ENCODE peak calls at places on chromosomes 4 and X, in four cellular contexts. J is transverse colon; G is GM23248; P is CD4-positive, alpha-beta T cell. R is an unnamed sample.

GRCh38 chr4:134533068-134533467 is 331.5 kb upstream of the PABPC4L start:
- DNase-seq in J (no peak), G (no peak), P (no peak), R (no peak)

GRCh38 chrX:106481341-106481740 is 130.4 kb upstream of the RADX start:
- DNase-seq in J (peak), G (peak), P (no peak), R (no peak)

GRCh38 chr4:115090483-115091075 is 22.8 kb downstream of the NDST4 start:
- DNase-seq in J (no peak), G (peak), P (no peak), R (no peak)

GRCh38 chr4:182192511-182193181 is 50.6 kb upstream of the TENM3 start:
- DNase-seq in J (no peak), G (no peak), P (no peak), R (no peak)

GRCh38 chrX:41781500-41781899 is 57.5 kb downstream of the GPR82 start:
- DNase-seq in J (no peak), G (peak), P (no peak), R (no peak)

GRCh38 chr4:137572647-137573046 is 40.4 kb upstream of the PCDH18 start:
- DNase-seq in J (no peak), G (no peak), P (no peak), R (no peak)

GRCh38 chrX:37455381-37455780 is 106.2 kb downstream of the PRRG1 start:
- DNase-seq in J (no peak), G (no peak), P (no peak), R (no peak)

GRCh38 chr4:8540991-8541390 is 39.2 kb upstream of the GPR78 start:
- DNase-seq in J (no peak), G (no peak), P (no peak), R (no peak)

GRCh38 chr4:185742766-185743165 is 69.2 kb downstream of the SORBS2 start:
- DNase-seq in J (no peak), G (peak), P (no peak), R (no peak)

DNA sequence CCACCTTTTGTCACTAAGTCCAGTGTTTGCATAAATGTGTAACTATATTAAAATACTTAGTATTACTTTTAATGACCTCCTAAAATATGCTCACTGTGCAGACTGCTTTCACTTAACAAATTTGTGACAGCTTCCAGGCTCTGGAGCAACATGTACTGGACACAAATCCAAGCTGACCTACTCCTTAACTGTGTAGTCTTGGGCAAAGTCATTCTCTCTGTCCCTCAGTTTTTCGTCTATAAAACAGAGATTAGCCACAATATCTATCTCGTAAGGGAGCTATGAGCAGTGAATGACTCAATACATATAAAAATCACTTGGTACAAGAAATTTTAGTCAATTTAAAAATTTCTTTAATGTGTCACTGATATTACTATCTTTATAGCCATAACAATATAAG is 20.4 kb upstream of the RAB40A start:
- DNase-seq in J (no peak), G (peak), P (no peak), R (no peak)
- H3K27ac ChIP-seq in J (peak), G (peak), P (no peak), R (no peak)

GRCh38 chrX:74349387-74349786 is 45.4 kb downstream of the ZCCHC13 start:
- DNase-seq in J (no peak), G (peak), P (no peak), R (no peak)

GRCh38 chrX:74346124-74346523 is 42.1 kb downstream of the ZCCHC13 start:
- DNase-seq in J (no peak), G (no peak), P (no peak), R (no peak)

GRCh38 chrX:74338852-74339251 is 34.9 kb downstream of the ZCCHC13 start:
- DNase-seq in J (no peak), G (no peak), P (no peak), R (no peak)

GRCh38 chrX:74343970-74344622 is 40.1 kb downstream of the ZCCHC13 start:
- DNase-seq in J (peak), G (peak), P (no peak), R (peak)

GRCh38 chrX:74343327-74343969 is 39.5 kb downstream of the ZCCHC13 start:
- DNase-seq in J (no peak), G (no peak), P (no peak), R (no peak)
- H3K27ac ChIP-seq in J (no peak), G (no peak), P (no peak), R (no peak)

DNA sequence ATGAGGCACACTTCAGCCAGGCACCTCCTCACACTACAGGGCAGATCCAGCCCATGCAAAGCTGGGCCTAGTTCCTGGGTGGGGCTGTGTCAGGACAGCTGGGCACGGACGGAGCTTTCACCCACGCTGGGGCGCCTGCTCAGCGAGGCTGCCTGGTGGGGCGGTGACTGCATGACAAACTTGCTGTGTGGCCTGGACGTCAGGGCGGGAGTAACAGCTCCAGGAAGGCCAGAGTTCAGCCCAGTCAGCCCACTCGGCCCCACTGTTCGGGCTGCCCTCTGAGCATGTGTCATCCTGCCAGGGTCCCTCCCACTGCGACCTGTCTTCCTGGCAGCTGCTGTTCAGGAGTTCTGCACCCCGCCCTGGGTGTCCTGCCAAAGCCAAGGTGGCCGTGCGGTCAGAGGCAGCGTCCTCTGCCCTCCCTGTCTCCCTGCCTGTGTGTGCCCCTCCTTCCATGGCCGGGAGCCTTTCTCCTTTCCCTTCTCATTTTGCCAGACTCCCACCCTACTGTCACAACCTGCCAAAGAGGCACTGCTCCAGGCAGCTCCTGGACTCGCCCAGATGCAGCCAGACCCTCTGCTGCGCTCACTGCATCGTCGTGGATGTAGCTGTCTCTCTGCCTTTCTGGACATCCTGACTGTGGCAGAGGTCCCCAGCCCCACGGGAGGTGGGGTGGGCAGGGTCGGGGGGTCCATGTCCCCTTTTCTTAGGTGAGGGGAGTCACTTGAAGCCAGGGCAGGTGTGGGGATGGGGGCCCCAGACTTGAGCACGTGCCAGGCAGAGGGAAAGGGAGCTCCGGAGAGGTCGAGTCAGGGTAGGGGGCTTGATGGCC is 33.0 kb upstream of the KIAA0232 start:
- DNase-seq in J (peak), G (peak), P (no peak), R (no peak)
- H3K27ac ChIP-seq in J (peak), G (no peak), P (no peak), R (no peak)

DNA sequence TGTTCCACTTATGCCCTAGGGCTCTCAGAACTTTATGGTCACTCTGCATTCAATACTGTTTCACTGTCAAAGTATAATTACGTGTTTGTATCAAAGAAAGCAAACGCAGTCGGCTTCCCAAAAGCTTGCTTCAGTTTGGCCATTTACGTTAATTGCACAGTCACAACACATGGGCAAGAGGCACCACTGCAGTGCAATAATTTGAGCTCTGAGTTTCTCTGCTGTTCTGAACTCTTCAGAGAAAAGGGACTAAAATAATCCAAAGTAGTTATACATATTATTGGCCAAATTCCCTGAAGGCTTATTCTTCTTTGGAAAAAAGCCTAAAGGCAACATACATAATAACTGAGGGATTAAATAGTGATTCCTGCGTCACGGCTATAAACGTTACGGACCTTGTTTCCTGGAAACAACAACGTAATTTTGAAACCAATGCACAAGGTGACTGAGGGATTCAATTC is 51.3 kb downstream of the RNF150 start:
- DNase-seq in J (no peak), G (peak), P (no peak), R (no peak)
- H3K27ac ChIP-seq in J (peak), G (no peak), P (no peak), R (no peak)

DNA sequence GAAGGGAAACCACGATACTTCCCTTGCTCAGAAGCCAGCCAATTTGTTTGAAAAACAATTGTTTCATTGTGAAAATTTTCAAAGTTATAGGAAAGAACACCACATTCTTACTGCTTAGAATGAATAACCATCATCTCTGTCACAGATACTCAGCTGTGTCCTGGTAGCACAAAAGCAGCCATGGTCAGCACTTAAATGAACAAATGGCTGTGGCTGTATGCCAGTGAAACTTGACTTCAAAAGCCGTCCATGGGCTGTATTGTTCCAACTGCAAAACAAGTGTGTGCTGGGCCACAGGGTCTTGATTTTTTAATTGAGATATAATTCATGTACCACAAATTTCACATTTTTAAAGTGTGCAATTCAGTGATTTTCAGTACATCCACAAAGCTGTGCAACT is 19.6 kb downstream of the NSDHL start:
- DNase-seq in J (no peak), G (no peak), P (no peak), R (no peak)
- H3K27ac ChIP-seq in J (no peak), G (no peak), P (no peak), R (peak)

DNA sequence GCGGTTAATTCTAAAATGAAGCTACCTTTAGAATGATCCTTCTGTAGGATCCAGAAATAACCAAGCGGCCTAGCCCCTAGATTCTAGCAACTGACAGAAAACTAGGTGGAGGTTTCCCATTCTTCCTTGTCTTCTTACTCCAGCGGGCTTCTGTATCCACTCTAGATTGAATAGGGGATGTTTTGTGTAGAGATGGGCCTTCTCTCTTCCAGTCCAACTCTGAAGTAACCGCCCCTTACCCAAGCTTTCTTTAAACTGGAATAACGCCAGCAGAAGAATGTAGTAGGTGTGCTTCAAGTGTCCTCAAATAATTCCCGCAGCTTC is 386 bp upstream of the TMEM184C start:
- DNase-seq in J (no peak), G (no peak), P (no peak), R (no peak)
- H3K27ac ChIP-seq in J (peak), G (no peak), P (no peak), R (peak)

GRCh38 chrX:153598541-153599191 is at the start of gene CCNQ:
- DNase-seq in J (peak), G (peak), P (peak), R (peak)
- H3K27ac ChIP-seq in J (peak), G (peak), P (no peak), R (peak)

GRCh38 chrX:20363003-20363674 is 96.4 kb upstream of the RPS6KA3 start:
- DNase-seq in J (peak), G (peak), P (no peak), R (no peak)

GRCh38 chrX:20362268-20363002 is 95.7 kb upstream of the RPS6KA3 start:
- DNase-seq in J (no peak), G (peak), P (no peak), R (no peak)

GRCh38 chrX:20361081-20361889 is 94.6 kb upstream of the RPS6KA3 start:
- DNase-seq in J (no peak), G (peak), P (no peak), R (no peak)

GRCh38 chrX:20364238-20364637 is 97.5 kb upstream of the RPS6KA3 start:
- DNase-seq in J (no peak), G (no peak), P (no peak), R (no peak)

GRCh38 chrX:20361890-20362262 is 95.2 kb upstream of the RPS6KA3 start:
- DNase-seq in J (no peak), G (peak), P (no peak), R (no peak)
- H3K27ac ChIP-seq in J (peak), G (peak), P (no peak), R (no peak)

DNA sequence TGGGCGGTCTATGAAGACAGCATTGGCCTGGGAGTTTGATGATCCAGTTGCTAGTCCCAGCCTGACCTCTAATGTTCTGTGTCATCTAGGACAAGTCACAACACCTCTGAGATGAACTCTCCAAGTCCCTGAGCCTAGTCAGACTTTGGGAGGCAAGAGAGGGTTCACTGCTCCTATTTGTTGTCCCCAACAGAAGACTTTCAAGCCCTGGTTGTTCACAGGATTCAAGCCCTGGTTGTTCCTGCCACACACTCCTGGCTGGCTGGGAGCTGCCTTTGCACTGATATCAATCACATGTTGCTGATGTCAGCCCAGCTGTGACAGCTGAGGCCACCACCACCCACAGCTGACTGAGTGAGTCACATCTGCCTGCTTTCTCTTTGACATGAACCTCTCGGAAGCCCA is 253.2 kb upstream of the RASGEF1B start:
- DNase-seq in J (peak), G (peak), P (peak), R (peak)
- H3K27ac ChIP-seq in J (no peak), G (no peak), P (no peak), R (peak)

GRCh38 chr4:38062894-38063168 is 102.6 kb downstream of the PTTG2 start:
- DNase-seq in J (no peak), G (no peak), P (no peak), R (no peak)
- H3K27ac ChIP-seq in J (peak), G (no peak), P (no peak), R (no peak)

R was measured in substantia nigra.